ENCODE peak calls at places on chromosomes 3 and 15, in four cellular contexts. P, B, F and Y are unnamed samples.

GRCh38 chr15:38991126-38991525 is 426.5 kb upstream of the RASGRP1 start:
- DNase-seq in P (no peak), B (peak; percentile 68), F (no peak), Y (peak; percentile 52)

GRCh38 chr15:88463870-88464532 is 3.2 kb downstream of the MRPL46 start:
- DNase-seq in P (no peak), B (no peak), F (no peak), Y (no peak)

GRCh38 chr3:143654906-143655305 is 193.4 kb downstream of the SLC9A9 start:
- DNase-seq in P (no peak), B (no peak), F (peak; percentile 26), Y (peak; percentile 72)

GRCh38 chr3:113531826-113532697 is at the start of gene SIDT1:
- DNase-seq in P (no peak), B (no peak), F (no peak), Y (peak; percentile 35)

GRCh38 chr3:104943931-104944330 is 422.8 kb upstream of the ALCAM start:
- DNase-seq in P (no peak), B (no peak), F (peak; percentile 1), Y (no peak)

GRCh38 chr3:9409981-9410849 is 12.8 kb downstream of the SETD5 start:
- DNase-seq in P (no peak), B (no peak), F (no peak), Y (no peak)

GRCh38 chr3:71258116-71258515 is 325.4 kb downstream of the FOXP1 start:
- DNase-seq in P (peak; percentile 26), B (peak; percentile 36), F (peak; percentile 37), Y (peak; percentile 85)

GRCh38 chr3:10354373-10355015 is 33.6 kb upstream of the SEC13 start:
- DNase-seq in P (no peak), B (no peak), F (no peak), Y (no peak)

GRCh38 chr3:42166214-42166613 is 75.1 kb downstream of the TRAK1 start:
- DNase-seq in P (no peak), B (no peak), F (no peak), Y (no peak)

GRCh38 chr3:126424039-126424717 is 29.5 kb downstream of the CFAP100 start:
- DNase-seq in P (no peak), B (no peak), F (no peak), Y (no peak)

GRCh38 chr15:67943961-67944674 is 104.3 kb upstream of the RNU6-1 start:
- DNase-seq in P (no peak), B (no peak), F (no peak), Y (peak; percentile 63)

GRCh38 chr3:5305681-5305983 is 118.1 kb downstream of the EDEM1 start:
- DNase-seq in P (no peak), B (no peak), F (no peak), Y (no peak)
- TF ChIP-seq CTCF in P (no peak), B (no peak), F (no peak), Y (no peak)

GRCh38 chr3:32734756-32735155 is 49.8 kb downstream of the CNOT10 start:
- DNase-seq in P (no peak), B (no peak), F (no peak), Y (no peak)

DNA sequence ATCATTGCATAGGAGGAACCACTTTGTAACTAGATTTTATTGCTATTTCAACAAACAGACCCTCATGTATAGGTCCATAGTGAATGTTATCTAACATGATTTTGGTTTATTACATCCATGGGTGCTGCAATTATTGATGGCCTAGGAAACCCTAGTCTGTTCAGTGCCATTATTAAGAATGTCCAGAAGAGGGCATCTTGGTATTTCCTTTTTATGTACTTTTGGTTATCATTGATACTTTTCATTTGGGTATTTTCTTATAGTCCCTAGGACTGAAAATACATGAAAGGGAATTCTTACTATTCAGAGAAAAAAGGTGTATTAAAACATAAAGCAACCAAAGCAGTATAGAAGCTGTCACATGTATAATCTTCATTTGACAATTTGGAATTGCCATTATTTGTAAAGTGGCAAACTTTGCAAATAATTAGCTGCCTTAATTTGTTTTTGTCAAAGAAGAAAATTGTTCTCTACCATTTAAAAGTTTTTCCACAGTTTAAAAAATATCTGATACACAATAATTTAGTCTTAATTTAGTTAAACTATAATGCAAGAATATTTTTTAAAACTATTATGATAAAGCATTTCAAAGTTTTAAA is 48.7 kb downstream of the CNOT10 start:
- DNase-seq in P (peak; percentile 19), B (peak; percentile 70), F (peak; percentile 19), Y (peak; percentile 45)
- TF ChIP-seq CTCF in P (peak; percentile 60), B (peak; percentile 40), F (peak; percentile 75), Y (peak; percentile 49)

DNA sequence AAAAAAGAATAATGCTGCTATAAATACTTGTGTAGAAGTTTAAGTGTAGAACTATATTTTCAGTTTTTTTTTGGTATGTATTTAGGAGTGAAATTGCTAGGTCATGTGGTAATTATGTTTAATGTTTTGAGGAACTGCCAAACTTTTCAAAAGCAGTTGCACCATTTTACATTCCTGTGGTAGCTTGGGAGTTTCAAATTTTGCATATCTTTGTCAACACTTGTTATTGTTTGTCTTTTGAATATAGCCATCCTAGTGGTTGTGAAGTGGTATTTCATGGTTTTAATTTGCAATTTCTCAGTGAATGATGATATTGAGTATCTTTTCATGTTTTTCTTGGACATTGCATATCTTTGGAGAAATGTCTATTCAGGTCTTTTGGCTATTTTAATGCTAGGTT is 30.4 kb downstream of the SKIL start:
- DNase-seq in P (no peak), B (peak; percentile 44), F (no peak), Y (peak; percentile 13)
- TF ChIP-seq CTCF in P (peak; percentile 5), B (no peak), F (no peak), Y (no peak)

GRCh38 chr3:160648701-160649100 is 28.3 kb upstream of the ARL14 start:
- DNase-seq in P (no peak), B (no peak), F (no peak), Y (no peak)

GRCh38 chr3:160649596-160649995 is 27.4 kb upstream of the ARL14 start:
- DNase-seq in P (no peak), B (no peak), F (no peak), Y (peak; percentile 17)

DNA sequence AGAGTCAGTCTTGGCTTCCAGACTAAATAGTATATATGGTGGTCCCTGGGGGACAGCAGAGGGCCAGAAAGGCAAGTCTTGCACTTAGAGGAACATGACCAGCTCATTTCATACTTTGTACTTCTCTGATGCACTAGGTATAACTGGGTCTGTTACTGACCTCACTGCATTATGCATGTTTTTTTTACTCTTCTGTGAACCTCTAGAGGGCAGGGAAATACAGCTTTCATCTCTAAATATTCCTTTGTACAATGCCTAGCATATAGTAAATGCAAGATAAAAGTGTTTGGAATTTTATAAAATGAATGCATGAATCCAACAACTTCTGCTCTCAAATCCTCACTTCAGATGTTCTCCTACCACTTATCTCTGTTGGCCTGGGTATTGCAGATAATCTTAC is 23.4 kb upstream of the ARL14 start:
- DNase-seq in P (no peak), B (no peak), F (no peak), Y (no peak)
- TF ChIP-seq CTCF in P (no peak), B (no peak), F (no peak), Y (no peak)

GRCh38 chr3:111981457-111981763 is 2.6 kb downstream of the ABHD10 start:
- DNase-seq in P (no peak), B (no peak), F (no peak), Y (no peak)
- TF ChIP-seq CTCF in P (no peak), B (no peak), F (no peak), Y (no peak)

GRCh38 chr15:65792130-65792987 is at the start of gene DENND4A:
- DNase-seq in P (peak; percentile 84), B (peak; percentile 97), F (peak; percentile 97), Y (peak; percentile 98)
- TF ChIP-seq CTCF in P (no peak), B (no peak), F (no peak), Y (no peak)

GRCh38 chr15:78316211-78317077 is 17.0 kb upstream of the SKIC8 start:
- DNase-seq in P (no peak), B (no peak), F (no peak), Y (no peak)

GRCh38 chr15:78313383-78313782 is 14.0 kb upstream of the SKIC8 start:
- DNase-seq in P (no peak), B (no peak), F (no peak), Y (no peak)

GRCh38 chr15:78317145-78317836 is 17.9 kb upstream of the SKIC8 start:
- DNase-seq in P (no peak), B (peak; percentile 12), F (peak; percentile 33), Y (peak; percentile 31)

GRCh38 chr15:78314181-78314581 is 14.8 kb upstream of the SKIC8 start:
- DNase-seq in P (no peak), B (no peak), F (no peak), Y (no peak)

GRCh38 chr15:78315686-78316085 is 16.3 kb upstream of the SKIC8 start:
- DNase-seq in P (no peak), B (no peak), F (no peak), Y (peak; percentile 31)
- TF ChIP-seq CTCF in P (peak; percentile 45), B (no peak), F (no peak), Y (no peak)